ENCODE peak calls at places on chromosomes 6 and 20, in five cellular contexts. G, A, U, R and D are unnamed samples. For H3K9me3, the result is how much of the 10 kb centered on the place peaks cover.

GRCh38 chr6:168013250-168013915 is 15.9 kb downstream of the KIF25 start:
- DNase-seq in G (no peak), A (no peak), U (no peak), R (no peak), D (no peak)

GRCh38 chr6:44255848-44256247 is 1.5 kb downstream of the SLC35B2 start:
- DNase-seq in G (no peak), A (no peak), U (no peak), R (no peak), D (no peak)

GRCh38 chr20:44924526-44924925 is 14.7 kb downstream of the PABPC1L start:
- DNase-seq in G (no peak), A (no peak), U (no peak), R (no peak), D (no peak)

GRCh38 chr6:136723780-136724179 is 68.5 kb downstream of the MAP3K5 start:
- DNase-seq in G (no peak), A (no peak), U (no peak), R (peak), D (peak)

GRCh38 chr6:107113460-107114212 is 1.7 kb downstream of the BEND3 start:
- DNase-seq in G (no peak), A (peak), U (no peak), R (no peak), D (no peak)

GRCh38 chr6:152775441-152775840 is 24.8 kb downstream of the VIP start:
- DNase-seq in G (no peak), A (no peak), U (no peak), R (no peak), D (peak)

GRCh38 chr20:1163105-1163504 is 21.7 kb downstream of the TMEM74B start:
- DNase-seq in G (no peak), A (no peak), U (no peak), R (no peak), D (no peak)

GRCh38 chr6:30483677-30484279 is 5.5 kb upstream of the HLA-E start:
- DNase-seq in G (no peak), A (no peak), U (no peak), R (peak), D (peak)

GRCh38 chr6:10099648-10100047 is 315.2 kb downstream of the TFAP2A start:
- DNase-seq in G (no peak), A (no peak), U (no peak), R (no peak), D (no peak)

GRCh38 chr6:89494131-89494793 is 61.3 kb downstream of the ANKRD6 start:
- DNase-seq in G (no peak), A (no peak), U (no peak), R (no peak), D (no peak)

GRCh38 chr6:107827541-107827940 is 3.4 kb upstream of the SCML4 start:
- DNase-seq in G (no peak), A (no peak), U (no peak), R (no peak), D (no peak)

GRCh38 chr20:50611128-50611810 is 80.1 kb downstream of the RIPOR3 start:
- DNase-seq in G (no peak), A (no peak), U (no peak), R (peak), D (no peak)

GRCh38 chr6:52081237-52081636 is 6.2 kb downstream of the PKHD1 start:
- DNase-seq in G (no peak), A (no peak), U (no peak), R (no peak), D (no peak)

GRCh38 chr6:13299403-13299821 is 28.9 kb downstream of the TBC1D7 start:
- DNase-seq in G (no peak), A (no peak), U (no peak), R (no peak), D (no peak)

GRCh38 chr20:9040874-9041524 is 27.9 kb upstream of the PLCB4 start:
- DNase-seq in G (no peak), A (no peak), U (no peak), R (peak), D (no peak)

GRCh38 chr20:50041238-50041915 is 58.6 kb downstream of the SNAI1 start:
- DNase-seq in G (no peak), A (no peak), U (no peak), R (no peak), D (no peak)

GRCh38 chr6:157527471-157527907 is 146.5 kb downstream of the ZDHHC14 start:
- DNase-seq in G (no peak), A (no peak), U (no peak), R (no peak), D (no peak)

GRCh38 chr6:114020223-114020622 is 49.3 kb upstream of the HDAC2 start:
- DNase-seq in G (no peak), A (no peak), U (no peak), R (no peak), D (no peak)

GRCh38 chr6:34489229-34489805 is 23.4 kb downstream of the PACSIN1 start:
- DNase-seq in G (no peak), A (peak), U (no peak), R (peak), D (no peak)

GRCh38 chr6:152386131-152386530 is 251.0 kb downstream of the SYNE1 start:
- DNase-seq in G (no peak), A (no peak), U (no peak), R (peak), D (no peak)

GRCh38 chr20:3046677-3047462 is 1.0 kb downstream of the MRPS26 start:
- DNase-seq in G (no peak), A (no peak), U (peak), R (peak), D (no peak)

GRCh38 chr6:32825966-32826365 is 9.2 kb upstream of the HLA-DOB start:
- DNase-seq in G (no peak), A (no peak), U (no peak), R (peak), D (peak)

GRCh38 chr20:48287552-48288170 is 502.4 kb upstream of the SULF2 start:
- DNase-seq in G (no peak), A (no peak), U (no peak), R (no peak), D (no peak)

GRCh38 chr20:20317195-20318113 is 50.5 kb upstream of the INSM1 start:
- DNase-seq in G (no peak), A (no peak), U (no peak), R (no peak), D (peak)

GRCh38 chr20:48698507-48699267 is 129.1 kb downstream of the PREX1 start:
- DNase-seq in G (no peak), A (no peak), U (no peak), R (no peak), D (peak)

GRCh38 chr20:44622501-44623270 is 28.8 kb downstream of the ADA start:
- DNase-seq in G (no peak), A (no peak), U (no peak), R (no peak), D (no peak)

GRCh38 chr20:31717478-31717946 is 5.2 kb downstream of the BCL2L1 start:
- DNase-seq in G (no peak), A (no peak), U (no peak), R (no peak), D (no peak)

GRCh38 chr20:5786930-5787826 is 37.0 kb downstream of the SHLD1 start:
- DNase-seq in G (no peak), A (peak), U (no peak), R (peak), D (no peak)

GRCh38 chr20:4245542-4245941 is 230.2 kb upstream of the RNF24 start:
- DNase-seq in G (no peak), A (no peak), U (no peak), R (no peak), D (no peak)

DNA sequence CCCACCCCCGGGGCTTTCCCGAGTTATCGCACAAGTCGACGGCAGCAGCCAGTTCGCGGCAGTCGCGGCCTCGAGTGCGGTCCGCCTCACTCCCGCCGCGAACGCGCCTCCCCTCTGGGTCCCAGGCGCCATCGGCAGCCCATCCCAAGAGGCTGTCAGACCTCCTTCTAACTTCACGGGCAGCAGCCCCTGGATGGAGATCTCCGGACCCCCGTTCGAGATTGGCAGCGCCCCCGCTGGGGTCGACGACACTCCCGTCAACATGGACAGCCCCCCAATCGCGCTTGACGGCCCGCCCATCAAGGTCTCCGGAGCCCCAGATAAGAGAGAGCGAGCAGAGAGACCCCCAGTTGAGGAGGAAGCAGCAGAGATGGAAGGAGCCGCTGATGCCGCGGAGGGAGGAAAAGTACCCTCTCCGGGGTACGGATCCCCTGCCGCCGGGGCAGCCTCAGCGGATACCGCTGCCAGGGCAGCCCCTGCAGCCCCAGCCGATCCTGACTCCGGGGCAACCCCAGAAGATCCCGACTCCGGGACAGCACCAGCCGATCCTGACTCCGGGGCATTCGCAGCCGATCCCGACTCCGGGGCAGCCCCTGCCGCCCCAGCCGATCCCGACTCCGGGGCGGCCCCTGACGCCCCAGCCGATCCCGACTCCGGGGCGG is 1.6 kb downstream of the GNAS start:
- DNase-seq in G (no peak), A (no peak), U (no peak), R (no peak), D (no peak)
- H3K9me3 ChIP-seq in G (under half), A (under half), U (under half), R (under half), D (under half)

GRCh38 chr6:300494-301198 is 8.4 kb downstream of the DUSP22 start:
- DNase-seq in G (no peak), A (no peak), U (no peak), R (no peak), D (no peak)

GRCh38 chr6:301526-301925 is 9.2 kb downstream of the DUSP22 start:
- DNase-seq in G (no peak), A (no peak), U (no peak), R (no peak), D (no peak)

GRCh38 chr6:299050-299980 is 7.0 kb downstream of the DUSP22 start:
- DNase-seq in G (no peak), A (no peak), U (no peak), R (no peak), D (no peak)

GRCh38 chr6:298233-299049 is 6.2 kb downstream of the DUSP22 start:
- DNase-seq in G (no peak), A (no peak), U (no peak), R (no peak), D (no peak)

DNA sequence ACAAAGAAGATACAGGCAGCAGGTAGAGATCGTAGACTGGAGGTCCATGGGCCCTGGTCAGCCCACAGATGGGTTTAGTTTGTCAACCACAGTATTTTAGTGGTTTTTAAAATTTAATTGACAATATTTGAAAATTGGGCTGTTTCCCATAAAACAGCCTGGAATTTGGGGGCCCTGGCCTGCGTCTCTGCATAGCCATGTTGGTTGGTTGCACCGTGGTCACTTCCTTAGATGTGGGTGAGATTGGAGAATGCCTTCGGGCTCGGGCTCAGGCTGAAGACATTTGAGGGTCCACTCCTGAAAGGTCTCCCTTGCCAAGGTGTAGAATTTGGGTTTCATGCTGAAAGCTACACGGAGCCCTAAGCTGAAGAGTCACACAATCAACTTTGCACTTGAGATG is 7.7 kb downstream of the DUSP22 start:
- DNase-seq in G (no peak), A (no peak), U (no peak), R (no peak), D (no peak)
- H3K9me3 ChIP-seq in G (under half), A (under half), U (under half), R (under half), D (under half)

GRCh38 chr6:76532647-76533046 is 460.2 kb upstream of the IMPG1 start:
- DNase-seq in G (no peak), A (no peak), U (no peak), R (no peak), D (no peak)
- H3K9me3 ChIP-seq in G (under half), A (under half), U (under half), R (under half), D (under half)

GRCh38 chr6:164581563-164581962 is 727.8 kb downstream of the C6orf118 start:
- DNase-seq in G (no peak), A (no peak), U (no peak), R (no peak), D (no peak)

GRCh38 chr6:164579035-164579434 is 730.4 kb downstream of the C6orf118 start:
- DNase-seq in G (no peak), A (no peak), U (no peak), R (no peak), D (no peak)

GRCh38 chr6:164578616-164579015 is 730.8 kb downstream of the C6orf118 start:
- DNase-seq in G (no peak), A (no peak), U (no peak), R (no peak), D (no peak)
- H3K9me3 ChIP-seq in G (under half), A (under half), U (under half), R (under half), D (under half)